ENCODE peak calls at places on chromosomes 5 and 9, in seven cellular contexts. One of them, this sample, is unnamed.

GRCh38 chr9:3138236-3139229 is 294.6 kb upstream of the PUM3 start:
- DNase-seq in kidney glomerular epithelial cell: no peak
- DNase-seq in fibroblast of the aortic adventitia: no peak
- DNase-seq in fibroblast of gingiva: peak
- DNase-seq in T-helper 1 cell: no peak
- DNase-seq in EH: peak
- DNase-seq in RPMI7951: no peak
- DNase-seq in this sample: peak

GRCh38 chr9:76302947-76303550 is 91.2 kb downstream of the RFK start:
- DNase-seq in kidney glomerular epithelial cell: peak
- DNase-seq in fibroblast of the aortic adventitia: peak
- DNase-seq in fibroblast of gingiva: peak
- DNase-seq in T-helper 1 cell: no peak
- DNase-seq in EH: peak
- DNase-seq in RPMI7951: peak
- DNase-seq in this sample: peak

GRCh38 chr5:150175536-150175935 is 9.0 kb downstream of the CDX1 start:
- DNase-seq in kidney glomerular epithelial cell: peak
- DNase-seq in fibroblast of the aortic adventitia: no peak
- DNase-seq in fibroblast of gingiva: no peak
- DNase-seq in T-helper 1 cell: no peak
- DNase-seq in EH: peak
- DNase-seq in RPMI7951: peak
- DNase-seq in this sample: peak

GRCh38 chr5:31733365-31733764 is 94.4 kb downstream of the PDZD2 start:
- DNase-seq in kidney glomerular epithelial cell: no peak
- DNase-seq in fibroblast of the aortic adventitia: no peak
- DNase-seq in fibroblast of gingiva: no peak
- DNase-seq in T-helper 1 cell: no peak
- DNase-seq in EH: no peak
- DNase-seq in RPMI7951: no peak
- DNase-seq in this sample: no peak

GRCh38 chr9:129774791-129775149 is 21.9 kb upstream of the PTGES start:
- DNase-seq in kidney glomerular epithelial cell: no peak
- DNase-seq in fibroblast of the aortic adventitia: no peak
- DNase-seq in fibroblast of gingiva: no peak
- DNase-seq in T-helper 1 cell: no peak
- DNase-seq in EH: no peak
- DNase-seq in RPMI7951: no peak
- DNase-seq in this sample: no peak

GRCh38 chr9:13568851-13569618 is 289.5 kb upstream of the MPDZ start:
- DNase-seq in kidney glomerular epithelial cell: no peak
- DNase-seq in fibroblast of the aortic adventitia: peak
- DNase-seq in fibroblast of gingiva: no peak
- DNase-seq in T-helper 1 cell: no peak
- DNase-seq in EH: no peak
- DNase-seq in RPMI7951: peak
- DNase-seq in this sample: no peak

GRCh38 chr5:33174376-33174775 is 266.4 kb upstream of the TARS1 start:
- DNase-seq in kidney glomerular epithelial cell: no peak
- DNase-seq in fibroblast of the aortic adventitia: no peak
- DNase-seq in fibroblast of gingiva: no peak
- DNase-seq in T-helper 1 cell: no peak
- DNase-seq in EH: no peak
- DNase-seq in RPMI7951: no peak
- DNase-seq in this sample: no peak

GRCh38 chr9:85600675-85601263 is 141.0 kb downstream of the AGTPBP1 start:
- DNase-seq in kidney glomerular epithelial cell: no peak
- DNase-seq in fibroblast of the aortic adventitia: no peak
- DNase-seq in fibroblast of gingiva: no peak
- DNase-seq in T-helper 1 cell: no peak
- DNase-seq in EH: peak
- DNase-seq in RPMI7951: peak
- DNase-seq in this sample: no peak

GRCh38 chr5:150286820-150287219 is 2.8 kb downstream of the CAMK2A start:
- DNase-seq in kidney glomerular epithelial cell: no peak
- DNase-seq in fibroblast of the aortic adventitia: no peak
- DNase-seq in fibroblast of gingiva: no peak
- DNase-seq in T-helper 1 cell: no peak
- DNase-seq in EH: no peak
- DNase-seq in RPMI7951: no peak
- DNase-seq in this sample: no peak

GRCh38 chr9:76700916-76701315 is 63.3 kb upstream of the PCA3 start:
- DNase-seq in kidney glomerular epithelial cell: no peak
- DNase-seq in fibroblast of the aortic adventitia: no peak
- DNase-seq in fibroblast of gingiva: no peak
- DNase-seq in T-helper 1 cell: no peak
- DNase-seq in EH: no peak
- DNase-seq in RPMI7951: no peak
- DNase-seq in this sample: no peak

GRCh38 chr9:110606179-110606578 is 26.6 kb upstream of the SVEP1 start:
- DNase-seq in kidney glomerular epithelial cell: no peak
- DNase-seq in fibroblast of the aortic adventitia: no peak
- DNase-seq in fibroblast of gingiva: no peak
- DNase-seq in T-helper 1 cell: no peak
- DNase-seq in EH: peak
- DNase-seq in RPMI7951: no peak
- DNase-seq in this sample: peak

GRCh38 chr5:14915291-14915976 is 43.9 kb upstream of the ANKH start:
- DNase-seq in kidney glomerular epithelial cell: no peak
- DNase-seq in fibroblast of the aortic adventitia: no peak
- DNase-seq in fibroblast of gingiva: no peak
- DNase-seq in T-helper 1 cell: no peak
- DNase-seq in EH: peak
- DNase-seq in RPMI7951: peak
- DNase-seq in this sample: peak

GRCh38 chr9:2872307-2872940 is 28.5 kb upstream of the PUM3 start:
- DNase-seq in kidney glomerular epithelial cell: peak
- DNase-seq in fibroblast of the aortic adventitia: peak
- DNase-seq in fibroblast of gingiva: peak
- DNase-seq in T-helper 1 cell: no peak
- DNase-seq in EH: peak
- DNase-seq in RPMI7951: peak
- DNase-seq in this sample: peak

GRCh38 chr5:102743900-102744299 is 11.2 kb upstream of the PAM start:
- DNase-seq in kidney glomerular epithelial cell: no peak
- DNase-seq in fibroblast of the aortic adventitia: no peak
- DNase-seq in fibroblast of gingiva: no peak
- DNase-seq in T-helper 1 cell: no peak
- DNase-seq in EH: no peak
- DNase-seq in RPMI7951: no peak
- DNase-seq in this sample: no peak

GRCh38 chr5:118545050-118545449 is 443.3 kb downstream of the DTWD2 start:
- DNase-seq in kidney glomerular epithelial cell: no peak
- DNase-seq in fibroblast of the aortic adventitia: no peak
- DNase-seq in fibroblast of gingiva: no peak
- DNase-seq in T-helper 1 cell: no peak
- DNase-seq in EH: no peak
- DNase-seq in RPMI7951: no peak
- DNase-seq in this sample: no peak

GRCh38 chr5:96203761-96204160 is 229.3 kb downstream of the PCSK1 start:
- DNase-seq in kidney glomerular epithelial cell: peak
- DNase-seq in fibroblast of the aortic adventitia: no peak
- DNase-seq in fibroblast of gingiva: no peak
- DNase-seq in T-helper 1 cell: no peak
- DNase-seq in EH: peak
- DNase-seq in RPMI7951: no peak
- DNase-seq in this sample: no peak

GRCh38 chr9:27468000-27468399 is 56.1 kb upstream of the IFNK start:
- DNase-seq in kidney glomerular epithelial cell: no peak
- DNase-seq in fibroblast of the aortic adventitia: no peak
- DNase-seq in fibroblast of gingiva: no peak
- DNase-seq in T-helper 1 cell: no peak
- DNase-seq in EH: no peak
- DNase-seq in RPMI7951: no peak
- DNase-seq in this sample: no peak

GRCh38 chr5:34652916-34653315 is 3.2 kb upstream of the RAI14 start:
- DNase-seq in kidney glomerular epithelial cell: peak
- DNase-seq in fibroblast of the aortic adventitia: peak
- DNase-seq in fibroblast of gingiva: peak
- DNase-seq in T-helper 1 cell: no peak
- DNase-seq in EH: peak
- DNase-seq in RPMI7951: peak
- DNase-seq in this sample: peak

GRCh38 chr9:5787759-5788329 is 45.1 kb downstream of the ERMP1 start:
- DNase-seq in kidney glomerular epithelial cell: no peak
- DNase-seq in fibroblast of the aortic adventitia: no peak
- DNase-seq in fibroblast of gingiva: no peak
- DNase-seq in T-helper 1 cell: no peak
- DNase-seq in EH: no peak
- DNase-seq in RPMI7951: no peak
- DNase-seq in this sample: no peak

GRCh38 chr5:95261369-95262175 is 23.3 kb downstream of the MCTP1 start:
- DNase-seq in kidney glomerular epithelial cell: peak
- DNase-seq in fibroblast of the aortic adventitia: peak
- DNase-seq in fibroblast of gingiva: peak
- DNase-seq in T-helper 1 cell: no peak
- DNase-seq in EH: peak
- DNase-seq in RPMI7951: peak
- DNase-seq in this sample: peak

GRCh38 chr9:102428305-102428704 is 566.8 kb upstream of the CYLC2 start:
- DNase-seq in kidney glomerular epithelial cell: no peak
- DNase-seq in fibroblast of the aortic adventitia: no peak
- DNase-seq in fibroblast of gingiva: no peak
- DNase-seq in T-helper 1 cell: no peak
- DNase-seq in EH: no peak
- DNase-seq in RPMI7951: no peak
- DNase-seq in this sample: no peak

GRCh38 chr5:53262348-53262970 is 152.9 kb upstream of the MOCS2 start:
- DNase-seq in kidney glomerular epithelial cell: no peak
- DNase-seq in fibroblast of the aortic adventitia: peak
- DNase-seq in fibroblast of gingiva: peak
- DNase-seq in T-helper 1 cell: no peak
- DNase-seq in EH: peak
- DNase-seq in RPMI7951: peak
- DNase-seq in this sample: peak

GRCh38 chr9:133592731-133593409 is 16.3 kb downstream of the FAM163B start:
- DNase-seq in kidney glomerular epithelial cell: no peak
- DNase-seq in fibroblast of the aortic adventitia: no peak
- DNase-seq in fibroblast of gingiva: no peak
- DNase-seq in T-helper 1 cell: no peak
- DNase-seq in EH: no peak
- DNase-seq in RPMI7951: no peak
- DNase-seq in this sample: peak

GRCh38 chr9:123928471-123929176 is 1.3 kb downstream of the DENND1A start:
- DNase-seq in kidney glomerular epithelial cell: no peak
- DNase-seq in fibroblast of the aortic adventitia: peak
- DNase-seq in fibroblast of gingiva: peak
- DNase-seq in T-helper 1 cell: no peak
- DNase-seq in EH: peak
- DNase-seq in RPMI7951: peak
- DNase-seq in this sample: peak

GRCh38 chr5:6712136-6712581 is 1.1 kb upstream of the TENT4A start:
- DNase-seq in kidney glomerular epithelial cell: no peak
- DNase-seq in fibroblast of the aortic adventitia: peak
- DNase-seq in fibroblast of gingiva: peak
- DNase-seq in T-helper 1 cell: no peak
- DNase-seq in EH: peak
- DNase-seq in RPMI7951: peak
- DNase-seq in this sample: peak

GRCh38 chr5:139575751-139576150 is 14.6 kb downstream of the UBE2D2 start:
- DNase-seq in kidney glomerular epithelial cell: no peak
- DNase-seq in fibroblast of the aortic adventitia: no peak
- DNase-seq in fibroblast of gingiva: no peak
- DNase-seq in T-helper 1 cell: no peak
- DNase-seq in EH: no peak
- DNase-seq in RPMI7951: no peak
- DNase-seq in this sample: no peak

GRCh38 chr9:109903515-109904138 is 123.6 kb downstream of the PALM2AKAP2 start:
- DNase-seq in kidney glomerular epithelial cell: peak
- DNase-seq in fibroblast of the aortic adventitia: peak
- DNase-seq in fibroblast of gingiva: peak
- DNase-seq in T-helper 1 cell: no peak
- DNase-seq in EH: peak
- DNase-seq in RPMI7951: peak
- DNase-seq in this sample: peak

GRCh38 chr5:79560774-79561524 is 47.0 kb upstream of the HOMER1 start:
- DNase-seq in kidney glomerular epithelial cell: peak
- DNase-seq in fibroblast of the aortic adventitia: peak
- DNase-seq in fibroblast of gingiva: no peak
- DNase-seq in T-helper 1 cell: no peak
- DNase-seq in EH: peak
- DNase-seq in RPMI7951: peak
- DNase-seq in this sample: peak

GRCh38 chr5:67214036-67214435 is 17.4 kb upstream of the CD180 start:
- DNase-seq in kidney glomerular epithelial cell: no peak
- DNase-seq in fibroblast of the aortic adventitia: no peak
- DNase-seq in fibroblast of gingiva: no peak
- DNase-seq in T-helper 1 cell: no peak
- DNase-seq in EH: peak
- DNase-seq in RPMI7951: no peak
- DNase-seq in this sample: peak

GRCh38 chr5:134561871-134562296 is 36.4 kb downstream of the JADE2 start:
- DNase-seq in kidney glomerular epithelial cell: peak
- DNase-seq in fibroblast of the aortic adventitia: peak
- DNase-seq in fibroblast of gingiva: peak
- DNase-seq in T-helper 1 cell: no peak
- DNase-seq in EH: peak
- DNase-seq in RPMI7951: peak
- DNase-seq in this sample: peak

GRCh38 chr9:134634667-134635230 is 6.9 kb upstream of the COL5A1 start:
- DNase-seq in kidney glomerular epithelial cell: no peak
- DNase-seq in fibroblast of the aortic adventitia: no peak
- DNase-seq in fibroblast of gingiva: no peak
- DNase-seq in T-helper 1 cell: no peak
- DNase-seq in EH: no peak
- DNase-seq in RPMI7951: no peak
- DNase-seq in this sample: no peak

GRCh38 chr9:115207003-115207837 is 89.3 kb upstream of the TNC start:
- DNase-seq in kidney glomerular epithelial cell: no peak
- DNase-seq in fibroblast of the aortic adventitia: no peak
- DNase-seq in fibroblast of gingiva: no peak
- DNase-seq in T-helper 1 cell: no peak
- DNase-seq in EH: peak
- DNase-seq in RPMI7951: peak
- DNase-seq in this sample: no peak

GRCh38 chr5:80246995-80247729 is 8.7 kb downstream of the SERINC5 start:
- DNase-seq in kidney glomerular epithelial cell: peak
- DNase-seq in fibroblast of the aortic adventitia: peak
- DNase-seq in fibroblast of gingiva: peak
- DNase-seq in T-helper 1 cell: no peak
- DNase-seq in EH: peak
- DNase-seq in RPMI7951: peak
- DNase-seq in this sample: peak

GRCh38 chr5:104372796-104373195 is 810.2 kb upstream of the NUDT12 start:
- DNase-seq in kidney glomerular epithelial cell: no peak
- DNase-seq in fibroblast of the aortic adventitia: no peak
- DNase-seq in fibroblast of gingiva: no peak
- DNase-seq in T-helper 1 cell: no peak
- DNase-seq in EH: no peak
- DNase-seq in RPMI7951: no peak
- DNase-seq in this sample: peak

GRCh38 chr5:12133520-12133919 is 229.3 kb upstream of the CTNND2 start:
- DNase-seq in kidney glomerular epithelial cell: no peak
- DNase-seq in fibroblast of the aortic adventitia: no peak
- DNase-seq in fibroblast of gingiva: no peak
- DNase-seq in T-helper 1 cell: no peak
- DNase-seq in EH: no peak
- DNase-seq in RPMI7951: no peak
- DNase-seq in this sample: no peak

GRCh38 chr9:107269681-107270080 is 13.4 kb upstream of the RAD23B start:
- DNase-seq in kidney glomerular epithelial cell: no peak
- DNase-seq in fibroblast of the aortic adventitia: peak
- DNase-seq in fibroblast of gingiva: peak
- DNase-seq in T-helper 1 cell: no peak
- DNase-seq in EH: peak
- DNase-seq in RPMI7951: no peak
- DNase-seq in this sample: peak

GRCh38 chr5:138177936-138178515 is 404 bp downstream of the BRD8 start:
- DNase-seq in kidney glomerular epithelial cell: no peak
- DNase-seq in fibroblast of the aortic adventitia: peak
- DNase-seq in fibroblast of gingiva: peak
- DNase-seq in T-helper 1 cell: no peak
- DNase-seq in EH: peak
- DNase-seq in RPMI7951: peak
- DNase-seq in this sample: peak

GRCh38 chr9:4987996-4988421 is 2.9 kb downstream of the JAK2 start:
- DNase-seq in kidney glomerular epithelial cell: peak
- DNase-seq in fibroblast of the aortic adventitia: peak
- DNase-seq in fibroblast of gingiva: peak
- DNase-seq in T-helper 1 cell: no peak
- DNase-seq in EH: peak
- DNase-seq in RPMI7951: peak
- DNase-seq in this sample: peak